ENCODE peak calls at places on chromosomes 6 and 20, in six cellular contexts. Z, G, F, N, S and U are unnamed samples.
A peak's percentile ranks its signal among the peaks of the same experiment; 100 is the strongest.

GRCh38 chr20:41669708-41670263 is 51.6 kb upstream of the CHD6 start:
- DNase-seq in Z (no peak), G (no peak), F (peak; percentile 28), N (no peak), S (no peak), U (no peak)

GRCh38 chr6:69841862-69842261 is 24.5 kb upstream of the COL19A1 start:
- DNase-seq in Z (no peak), G (no peak), F (no peak), N (no peak), S (no peak), U (no peak)

GRCh38 chr6:414447-414846 is 22.9 kb downstream of the IRF4 start:
- DNase-seq in Z (no peak), G (no peak), F (no peak), N (no peak), S (no peak), U (no peak)

GRCh38 chr6:77926198-77926752 is 273.4 kb downstream of the MEI4 start:
- DNase-seq in Z (no peak), G (no peak), F (no peak), N (no peak), S (no peak), U (no peak)

GRCh38 chr6:2875840-2876207 is 27.3 kb downstream of the SERPINB9 start:
- DNase-seq in Z (no peak), G (no peak), F (no peak), N (peak; percentile 30), S (peak; percentile 57), U (peak; percentile 42)

GRCh38 chr20:1555952-1556351 is 1.6 kb downstream of the SIRPD start:
- DNase-seq in Z (no peak), G (no peak), F (no peak), N (no peak), S (no peak), U (no peak)

GRCh38 chr20:50267041-50267865 is 76.6 kb downstream of the CEBPB start:
- DNase-seq in Z (peak; percentile 84), G (peak; percentile 96), F (peak; percentile 78), N (peak; percentile 84), S (peak; percentile 75), U (no peak)

GRCh38 chr6:139296927-139297326 is 5.1 kb upstream of the TXLNB start:
- DNase-seq in Z (no peak), G (no peak), F (no peak), N (no peak), S (no peak), U (no peak)

GRCh38 chr6:74931567-74931966 is 274.3 kb downstream of the COL12A1 start:
- DNase-seq in Z (no peak), G (no peak), F (no peak), N (no peak), S (no peak), U (no peak)

GRCh38 chr6:51554029-51554428 is 533.4 kb downstream of the PKHD1 start:
- DNase-seq in Z (no peak), G (no peak), F (no peak), N (no peak), S (no peak), U (no peak)

GRCh38 chr6:157410088-157410487 is 29.1 kb downstream of the ZDHHC14 start:
- DNase-seq in Z (no peak), G (no peak), F (no peak), N (no peak), S (no peak), U (no peak)

GRCh38 chr20:10672579-10673127 is 1.1 kb downstream of the JAG1 start:
- DNase-seq in Z (no peak), G (no peak), F (no peak), N (peak; percentile 66), S (peak; percentile 70), U (peak; percentile 61)

GRCh38 chr6:134910596-134910935 is 39.3 kb downstream of the ALDH8A1 start:
- DNase-seq in Z (no peak), G (no peak), F (no peak), N (no peak), S (no peak), U (no peak)

GRCh38 chr20:57652865-57653545 is 32.8 kb upstream of the ZBP1 start:
- DNase-seq in Z (no peak), G (no peak), F (peak; percentile 1), N (no peak), S (peak; percentile 18), U (no peak)

GRCh38 chr6:51182884-51183283 is 364.2 kb downstream of the TFAP2B start:
- DNase-seq in Z (no peak), G (no peak), F (no peak), N (no peak), S (no peak), U (no peak)

GRCh38 chr6:21074484-21074883 is 519.1 kb upstream of the SOX4 start:
- DNase-seq in Z (no peak), G (no peak), F (no peak), N (no peak), S (no peak), U (no peak)

GRCh38 chr6:144847906-144848305 is 562.8 kb downstream of the UTRN start:
- DNase-seq in Z (no peak), G (no peak), F (no peak), N (no peak), S (no peak), U (no peak)

GRCh38 chr6:159871241-159871640 is 19.5 kb upstream of the MAS1 start:
- DNase-seq in Z (no peak), G (no peak), F (no peak), N (peak; percentile 46), S (no peak), U (no peak)

GRCh38 chr6:113936093-113936934 is 34.6 kb downstream of the HDAC2 start:
- DNase-seq in Z (no peak), G (no peak), F (peak; percentile 15), N (no peak), S (no peak), U (no peak)

GRCh38 chr6:27422651-27423332 is 34.2 kb downstream of the ZNF391 start:
- DNase-seq in Z (no peak), G (no peak), F (no peak), N (no peak), S (no peak), U (no peak)

GRCh38 chr6:55445648-55446204 is 118.5 kb downstream of the GFRAL start:
- DNase-seq in Z (no peak), G (no peak), F (no peak), N (no peak), S (no peak), U (no peak)

GRCh38 chr20:63957004-63957689 is 931 bp upstream of the UCKL1 start:
- DNase-seq in Z (no peak), G (peak; percentile 74), F (peak; percentile 87), N (peak; percentile 68), S (peak; percentile 74), U (peak; percentile 87)

GRCh38 chr6:35776364-35777215 is at the start of gene CLPSL2:
- DNase-seq in Z (no peak), G (no peak), F (peak; percentile 43), N (peak; percentile 43), S (no peak), U (no peak)

DNA sequence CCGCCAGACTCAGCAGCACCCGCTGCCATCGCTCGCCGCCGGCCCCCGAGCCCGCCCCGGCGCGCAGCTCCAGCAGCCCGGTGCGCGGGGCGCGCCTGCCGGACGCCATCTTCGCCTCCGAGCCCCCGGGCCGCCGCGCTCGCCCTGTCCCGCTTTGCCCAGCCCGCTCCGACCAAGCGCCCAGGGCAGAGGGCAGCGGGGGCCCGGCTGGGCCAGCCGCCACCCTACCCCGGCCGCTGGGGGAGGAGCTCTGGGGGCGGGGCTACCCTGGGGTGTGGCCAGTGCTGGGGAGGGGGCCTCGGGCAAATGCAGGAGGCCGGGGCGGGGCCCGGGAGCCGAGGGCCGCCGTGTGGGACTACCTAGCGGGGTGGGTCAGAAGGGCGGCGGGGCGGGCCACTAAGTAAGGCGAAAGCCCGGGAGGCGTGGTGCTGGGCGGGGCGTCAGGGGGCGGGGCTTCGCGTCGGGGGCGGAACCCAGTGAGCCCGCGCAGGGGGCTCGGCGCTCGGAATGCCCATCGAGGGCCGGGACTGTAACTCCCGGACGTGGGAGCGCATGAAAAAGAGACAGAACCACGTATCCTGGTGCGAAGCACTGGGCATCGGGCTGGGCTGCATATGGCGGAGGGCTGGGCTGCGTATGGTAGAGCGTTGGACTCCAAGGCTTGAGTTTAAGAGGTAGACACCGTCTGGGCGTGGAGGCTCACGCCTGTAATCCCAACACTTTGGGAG is at the start of gene SNTA1:
- DNase-seq in Z (peak; percentile 91), G (peak; percentile 90), F (peak; percentile 84), N (peak; percentile 97), S (peak; percentile 94), U (peak; percentile 99)
- TF ChIP-seq POLR2A in Z (no peak), G (no peak), F (peak; percentile 24), N (peak; percentile 51), S (peak; percentile 52), U (peak; percentile 84)

GRCh38 chr6:32968093-32968769 is at the start of gene BRD2:
- DNase-seq in Z (peak; percentile 93), G (peak; percentile 95), F (peak; percentile 69), N (peak; percentile 97), S (peak; percentile 97), U (peak; percentile 75)

GRCh38 chr6:32969685-32970412 is 1.5 kb downstream of the BRD2 start:
- DNase-seq in Z (peak; percentile 82), G (peak; percentile 75), F (peak; percentile 44), N (peak; percentile 71), S (peak; percentile 88), U (peak; percentile 35)

GRCh38 chr6:32970413-32971244 is 2.2 kb downstream of the BRD2 start:
- DNase-seq in Z (peak; percentile 87), G (peak; percentile 89), F (peak; percentile 44), N (peak; percentile 87), S (peak; percentile 91), U (peak; percentile 38)

GRCh38 chr6:32967151-32968091 is 973 bp upstream of the BRD2 start:
- DNase-seq in Z (no peak), G (no peak), F (no peak), N (peak; percentile 52), S (no peak), U (no peak)

GRCh38 chr6:32968770-32969684 is 633 bp downstream of the BRD2 start:
- DNase-seq in Z (peak; percentile 72), G (peak; percentile 73), F (peak; percentile 55), N (peak; percentile 84), S (peak; percentile 83), U (peak; percentile 45)
- TF ChIP-seq POLR2A in Z (no peak), G (no peak), F (peak; percentile 38), N (peak; percentile 78), S (no peak), U (peak; percentile 38)

DNA sequence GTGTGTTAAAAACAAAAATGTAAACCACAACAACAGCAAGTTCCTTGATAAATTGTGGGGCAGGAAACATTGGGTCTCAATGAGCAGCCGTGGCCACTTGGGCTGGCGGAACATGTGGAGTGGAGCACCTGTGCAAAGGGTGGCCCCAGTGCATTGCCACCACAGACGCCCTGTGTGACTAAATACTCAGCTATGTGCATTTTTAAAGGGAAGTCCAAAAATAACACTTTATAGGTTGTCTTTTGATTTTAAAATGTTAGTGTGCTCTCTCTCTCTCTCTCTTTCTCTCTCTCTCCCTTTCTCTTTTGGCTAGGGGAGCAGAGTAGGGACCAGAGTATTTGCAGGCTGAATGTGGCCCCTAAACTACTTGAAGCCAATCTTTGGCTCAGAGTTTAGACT is 236.4 kb downstream of the BCAS1 start:
- DNase-seq in Z (no peak), G (no peak), F (no peak), N (no peak), S (no peak), U (no peak)
- TF ChIP-seq POLR2A in Z (no peak), G (no peak), F (no peak), N (no peak), S (no peak), U (no peak)

DNA sequence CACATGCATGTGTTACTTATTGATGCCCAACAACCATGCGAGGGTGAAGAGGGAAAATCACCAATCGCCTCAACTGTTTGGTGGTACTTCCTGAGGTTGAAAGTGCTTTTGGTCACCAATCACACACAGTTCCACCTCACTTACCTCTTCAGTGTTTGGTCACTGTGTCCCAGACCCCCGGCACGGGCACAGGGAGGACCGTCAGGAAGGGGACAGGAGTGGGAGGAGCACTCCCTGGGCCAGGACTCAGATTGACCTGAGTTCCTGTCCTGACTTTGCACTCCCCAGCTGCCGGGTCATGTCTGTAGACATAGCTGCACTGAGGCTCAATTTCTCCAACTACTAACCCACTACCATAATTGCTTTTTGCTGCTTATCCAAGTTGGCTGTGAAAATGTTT is 74.2 kb upstream of the PBOV1 start:
- DNase-seq in Z (no peak), G (no peak), F (no peak), N (no peak), S (no peak), U (no peak)
- TF ChIP-seq POLR2A in Z (no peak), G (no peak), F (no peak), N (no peak), S (no peak), U (no peak)